ENCODE peak calls at places on chromosome 1, in ten cellular contexts. F, V, R, T, S, Q, X, L, M and D are unnamed samples. For H3K27me3 and H3K36me3, the result is how much of the 10 kb centered on the place peaks cover.

GRCh38 chr1:54001620-54002019 is 16.4 kb downstream of the LDLRAD1 start:
- DNase-seq in F (no peak), V (no peak), R (no peak), T (no peak), S (no peak), Q (no peak), X (no peak), L (no peak), M (peak), D (no peak)

GRCh38 chr1:101178688-101179491 is 57.9 kb upstream of the S1PR1 start:
- DNase-seq in F (no peak), V (no peak), R (no peak), T (no peak), S (no peak), Q (no peak), X (no peak), L (peak), M (no peak), D (no peak)

GRCh38 chr1:117697220-117697781 is 91.5 kb downstream of the TENT5C start:
- DNase-seq in F (no peak), V (no peak), R (no peak), T (peak), S (no peak), Q (no peak), X (no peak), L (no peak), M (no peak), D (no peak)

GRCh38 chr1:115074839-115075534 is 14.3 kb downstream of the TSPAN2 start:
- DNase-seq in F (no peak), V (no peak), R (no peak), T (no peak), S (no peak), Q (no peak), X (no peak), L (no peak), M (no peak), D (no peak)

GRCh38 chr1:54685335-54685905 is 30.2 kb upstream of the TTC4 start:
- DNase-seq in F (no peak), V (no peak), R (no peak), T (no peak), S (no peak), Q (no peak), X (no peak), L (no peak), M (no peak), D (no peak)

GRCh38 chr1:245180496-245180895 is 25.7 kb downstream of the KIF26B start:
- DNase-seq in F (no peak), V (no peak), R (no peak), T (no peak), S (no peak), Q (no peak), X (no peak), L (no peak), M (no peak), D (no peak)

GRCh38 chr1:166700696-166701095 is 138.6 kb upstream of the POGK start:
- DNase-seq in F (no peak), V (no peak), R (no peak), T (no peak), S (no peak), Q (no peak), X (no peak), L (no peak), M (no peak), D (no peak)

GRCh38 chr1:3645247-3645646 is 4.7 kb downstream of the WRAP73 start:
- DNase-seq in F (no peak), V (no peak), R (no peak), T (no peak), S (no peak), Q (no peak), X (no peak), L (no peak), M (no peak), D (no peak)

GRCh38 chr1:179298952-179299351 is 5.4 kb downstream of the SOAT1 start:
- DNase-seq in F (peak), V (no peak), R (no peak), T (no peak), S (no peak), Q (no peak), X (no peak), L (peak), M (no peak), D (no peak)

DNA sequence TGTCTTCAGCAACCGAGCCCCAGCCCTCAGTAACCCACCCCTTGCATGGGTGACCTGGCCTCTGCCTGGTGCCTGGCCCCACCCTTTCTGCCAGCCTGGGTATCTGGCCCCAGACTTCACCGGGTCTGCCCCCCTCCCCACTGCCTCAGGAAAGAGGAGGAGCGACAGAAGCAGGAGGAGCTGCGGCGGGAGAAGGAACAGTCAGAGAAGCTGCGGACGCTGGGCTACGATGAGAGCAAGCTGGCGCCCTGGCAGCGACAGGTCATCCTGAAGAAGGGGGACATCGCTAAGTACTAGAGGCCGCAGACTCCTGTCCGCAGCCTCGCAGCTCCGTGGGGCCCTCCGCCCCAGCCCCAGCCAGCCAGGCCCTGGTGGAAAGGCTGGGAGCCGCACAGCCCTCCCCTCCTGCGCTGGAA is 6.1 kb downstream of the TNFRSF25 start:
- DNase-seq in F (peak), V (no peak), R (no peak), T (no peak), S (peak), Q (no peak), X (no peak), L (peak), M (no peak), D (no peak)
- H3K27me3 ChIP-seq in F (under half), V (under half), R (under half), T (under half), S (under half), Q (under half), X (under half), L (under half), M (half or more), D (under half)

DNA sequence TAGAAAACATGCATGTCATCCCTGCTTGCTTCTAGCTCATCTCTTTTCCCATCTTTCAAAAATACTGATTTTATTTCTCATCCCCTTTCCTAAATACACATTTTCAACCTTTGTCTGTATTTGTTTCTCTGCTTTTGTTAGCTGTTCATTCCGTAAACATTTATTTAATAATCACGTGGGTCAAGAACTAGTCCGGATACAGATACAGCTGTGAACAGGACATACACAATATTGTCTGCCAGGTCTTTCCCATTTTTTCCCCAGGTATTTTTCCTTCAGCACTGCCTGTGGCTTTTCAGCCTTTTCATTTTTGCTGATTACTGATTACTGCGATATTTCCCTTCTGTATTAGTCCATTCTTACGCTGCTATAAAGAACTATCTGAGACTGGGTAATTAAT is 5.7 kb downstream of the PER3 start:
- DNase-seq in F (no peak), V (no peak), R (no peak), T (no peak), S (no peak), Q (no peak), X (no peak), L (no peak), M (no peak), D (no peak)
- H3K36me3 ChIP-seq in F (under half), V (under half), R (under half), T (under half), S (under half), Q (under half), X (under half), L (under half), M (under half), D (half or more)

DNA sequence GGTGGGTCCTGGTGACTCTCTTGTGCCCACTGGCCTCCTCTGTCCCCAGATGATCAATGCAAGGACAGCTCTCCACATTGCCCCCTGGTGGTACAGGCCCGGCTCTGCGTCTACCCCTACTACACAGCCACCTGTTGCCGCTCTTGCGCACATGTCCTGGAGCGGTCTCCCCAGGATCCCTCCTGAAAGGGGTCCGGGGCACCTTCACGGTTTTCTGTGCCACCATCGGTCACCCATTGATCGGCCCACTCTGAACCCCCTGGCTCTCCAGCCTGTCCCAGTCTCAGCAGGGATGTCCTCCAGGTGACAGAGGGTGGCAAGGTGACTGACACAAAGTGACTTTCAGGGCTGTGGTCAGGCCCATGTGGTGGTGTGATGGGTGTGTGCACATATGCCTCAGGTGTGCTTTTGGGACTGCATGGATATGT is 10.8 kb downstream of the ADAMTSL4 start:
- DNase-seq in F (peak), V (peak), R (no peak), T (peak), S (peak), Q (peak), X (peak), L (peak), M (peak), D (peak)
- H3K4me3 ChIP-seq in F (peak), V (no peak), R (no peak), T (no peak), S (no peak), Q (no peak), X (peak), L (peak), M (peak), D (no peak)

DNA sequence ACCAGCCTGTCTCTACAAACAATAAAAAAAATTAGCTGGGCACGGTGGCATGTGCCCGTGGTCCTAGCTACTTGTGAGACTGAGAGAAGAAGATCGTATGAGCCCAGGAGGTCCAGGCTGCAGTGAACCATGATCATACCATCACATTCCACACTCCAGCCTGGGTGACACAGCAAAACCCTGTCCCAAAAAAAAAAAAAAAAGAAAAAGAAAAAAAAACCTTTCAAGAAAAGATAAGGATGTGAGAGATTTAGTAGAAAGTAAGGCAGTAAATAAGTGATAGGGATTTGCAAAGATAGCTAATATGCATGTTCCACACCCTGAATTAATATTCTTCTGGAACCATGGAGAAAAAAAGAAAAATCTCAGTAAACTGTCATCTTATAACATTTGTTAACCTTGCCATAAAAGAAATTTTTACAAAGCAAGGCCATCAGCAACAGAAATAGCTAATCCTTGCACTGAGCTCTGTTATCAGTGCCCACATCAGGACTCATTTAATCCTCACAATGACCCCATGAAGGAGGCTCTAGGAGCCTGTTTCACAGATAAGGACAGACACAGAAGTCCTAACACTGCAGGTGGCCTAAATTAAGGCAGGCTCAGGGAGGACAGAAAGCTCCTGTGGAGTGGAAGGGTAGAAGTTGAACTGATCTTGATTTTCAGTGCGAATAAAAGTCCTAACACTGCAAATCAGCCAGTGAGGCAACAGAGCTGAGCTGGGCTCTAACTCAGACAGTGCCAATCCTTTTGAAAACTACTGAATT is 7.6 kb downstream of the GNB1 start:
- DNase-seq in F (peak), V (no peak), R (no peak), T (no peak), S (no peak), Q (no peak), X (no peak), L (no peak), M (no peak), D (no peak)
- H3K27me3 ChIP-seq in F (under half), V (under half), R (under half), T (under half), S (under half), Q (under half), X (under half), L (under half), M (under half), D (under half)